ENCODE peak calls at places on chromosomes 4 and X, in five cellular contexts. Q is lower lobe of right lung, B is Caco-2, K is WERI-Rb-1, N is ascending aorta. D is an unnamed sample. For H3K27me3 and H3K36me3, the result is how much of the 10 kb centered on the place peaks cover.

GRCh38 chrX:109270580-109271484 is 211.1 kb downstream of the GUCY2F start:
- DNase-seq in K (no peak), N (no peak), B (no peak), Q (peak), D (no peak)

GRCh38 chr4:155735506-155735905 is 23.3 kb upstream of the GUCY1B1 start:
- DNase-seq in B (no peak), Q (no peak), K (no peak), N (no peak), D (no peak)

GRCh38 chrX:65035451-65035779 is 59.2 kb upstream of the ZC4H2 start:
- DNase-seq in K (no peak), Q (no peak), B (peak), N (no peak), D (peak)

GRCh38 chr4:107721436-107722090 is 1.5 kb upstream of the PAPSS1 start:
- DNase-seq in N (no peak), K (no peak), B (no peak), Q (no peak), D (peak)

GRCh38 chrX:11427082-11428033 is 134.1 kb downstream of the AMELX start:
- DNase-seq in B (no peak), Q (peak), K (peak), N (no peak), D (peak)

GRCh38 chr4:152655272-152656129 is 24.3 kb downstream of the TMEM154 start:
- DNase-seq in N (no peak), K (no peak), Q (no peak), B (no peak), D (no peak)

GRCh38 chrX:68488657-68489056 is 10.2 kb upstream of the YIPF6 start:
- DNase-seq in Q (no peak), K (no peak), B (peak), N (no peak), D (no peak)

GRCh38 chr4:140237616-140238352 is 83.8 kb upstream of the MAML3 start:
- DNase-seq in B (no peak), Q (peak), K (peak), N (peak), D (peak)

GRCh38 chrX:19137064-19137463 is 14.8 kb upstream of the ADGRG2 start:
- DNase-seq in K (no peak), B (no peak), N (no peak), Q (no peak), D (no peak)

GRCh38 chr4:52192697-52193096 is 141.6 kb downstream of the SPATA18 start:
- DNase-seq in B (no peak), N (no peak), Q (no peak), K (no peak), D (no peak)

GRCh38 chr4:122661661-122662160 is 40.8 kb upstream of the IL21 start:
- DNase-seq in B (no peak), N (no peak), K (no peak), Q (no peak), D (no peak)

GRCh38 chr4:169116270-169116901 is 106.3 kb upstream of the CBR4 start:
- DNase-seq in K (no peak), B (no peak), N (no peak), Q (peak), D (no peak)

GRCh38 chrX:360496-361150 is 26.1 kb downstream of the PPP2R3B start:
- DNase-seq in B (no peak), Q (no peak), K (no peak), N (no peak), D (no peak)

GRCh38 chrX:8897259-8897658 is 96.1 kb upstream of the FAM9A start:
- DNase-seq in N (no peak), Q (no peak), K (no peak), B (no peak), D (no peak)

GRCh38 chr4:114654607-114655006 is 56.0 kb downstream of the UGT8 start:
- DNase-seq in K (no peak), B (peak), Q (no peak), N (no peak), D (no peak)

GRCh38 chrX:39883664-39884063 is 214.1 kb downstream of the BCOR start:
- DNase-seq in B (no peak), Q (no peak), K (no peak), N (no peak), D (no peak)

GRCh38 chrX:19765628-19766027 is 121.8 kb downstream of the SH3KBP1 start:
- DNase-seq in Q (no peak), N (no peak), B (no peak), K (no peak), D (no peak)

GRCh38 chrX:44433556-44433955 is 90.1 kb upstream of the EFHC2 start:
- DNase-seq in K (no peak), B (no peak), N (no peak), Q (no peak), D (no peak)

GRCh38 chr4:148355442-148356123 is 86.6 kb downstream of the NR3C2 start:
- DNase-seq in N (no peak), B (no peak), Q (no peak), K (no peak), D (no peak)

GRCh38 chrX:39002466-39002865 is 201.2 kb downstream of the MID1IP1 start:
- DNase-seq in N (no peak), K (no peak), Q (no peak), B (no peak), D (no peak)

GRCh38 chrX:74220277-74220676 is 83.7 kb upstream of the ZCCHC13 start:
- DNase-seq in K (no peak), B (no peak), Q (no peak), N (no peak), D (no peak)

GRCh38 chrX:15310117-15310516 is 5.3 kb downstream of the ASB11 start:
- DNase-seq in N (no peak), Q (no peak), B (no peak), K (no peak), D (no peak)

GRCh38 chr4:16896871-16897270 is 1.6 kb downstream of the LDB2 start:
- DNase-seq in Q (no peak), K (no peak), B (no peak), N (no peak), D (no peak)

GRCh38 chr4:81676552-81676951 is 204.8 kb upstream of the RASGEF1B start:
- DNase-seq in N (no peak), Q (no peak), B (no peak), K (no peak), D (no peak)

GRCh38 chrX:123665197-123665596 is 67.7 kb downstream of the THOC2 start:
- DNase-seq in B (peak), K (no peak), Q (no peak), N (no peak), D (no peak)

GRCh38 chrX:24999501-24999900 is 16.3 kb downstream of the ARX start:
- DNase-seq in K (no peak), B (no peak), Q (no peak), N (no peak), D (peak)

GRCh38 chrX:19579485-19579884 is 64.2 kb upstream of the MAP3K15 start:
- DNase-seq in B (no peak), N (no peak), Q (no peak), K (no peak), D (no peak)

GRCh38 chr4:22458112-22458511 is 57.8 kb downstream of the ADGRA3 start:
- DNase-seq in N (no peak), K (peak), Q (no peak), B (no peak), D (no peak)

GRCh38 chr4:153792007-153792892 is 3.4 kb upstream of the SFRP2 start:
- DNase-seq in N (no peak), Q (peak), K (peak), B (no peak), D (peak)

GRCh38 chr4:182453830-182454229 is 210.6 kb downstream of the TENM3 start:
- DNase-seq in K (no peak), Q (no peak), N (no peak), B (no peak), D (no peak)

GRCh38 chrX:22088326-22088725 is 56.2 kb downstream of the PHEX start:
- DNase-seq in B (no peak), K (no peak), N (no peak), Q (no peak), D (no peak)

GRCh38 chr4:75612306-75612705 is 18.0 kb downstream of the CDKL2 start:
- DNase-seq in N (no peak), K (no peak), Q (no peak), B (no peak), D (no peak)

DNA sequence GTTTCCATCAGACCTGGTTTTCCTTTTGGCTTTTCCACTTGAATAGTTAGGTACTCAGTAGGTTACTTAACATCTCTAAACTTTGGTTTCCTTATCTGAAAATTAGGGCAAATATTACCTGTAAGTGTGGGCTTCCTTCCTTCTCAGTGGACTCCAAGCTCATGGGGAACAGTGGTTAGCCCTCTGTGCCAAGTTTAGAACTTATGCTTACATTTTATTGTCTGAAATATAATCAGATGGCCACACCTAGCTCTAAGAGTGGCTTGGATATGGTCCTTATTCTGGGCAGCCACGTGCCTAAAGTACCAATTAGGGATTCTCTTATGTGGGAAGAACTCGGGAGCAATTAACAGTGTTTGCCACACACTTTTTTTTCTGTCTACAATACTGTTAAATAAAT is 133.9 kb downstream of the UCHL1 start:
- DNase-seq in N (no peak), B (no peak), Q (no peak), K (no peak), D (no peak)
- H3K4me3 ChIP-seq in N (no peak), B (no peak), Q (no peak), K (no peak), D (no peak)

GRCh38 chr4:186296481-186296880 is 30.5 kb downstream of the F11 start:
- DNase-seq in K (no peak), N (no peak), B (no peak), Q (no peak), D (no peak)

GRCh38 chr4:186294160-186294559 is 28.2 kb downstream of the F11 start:
- DNase-seq in N (no peak), K (no peak), Q (no peak), B (no peak), D (no peak)

GRCh38 chr4:186297013-186297645 is 31.1 kb downstream of the F11 start:
- DNase-seq in Q (no peak), B (peak), N (no peak), K (no peak), D (peak)

DNA sequence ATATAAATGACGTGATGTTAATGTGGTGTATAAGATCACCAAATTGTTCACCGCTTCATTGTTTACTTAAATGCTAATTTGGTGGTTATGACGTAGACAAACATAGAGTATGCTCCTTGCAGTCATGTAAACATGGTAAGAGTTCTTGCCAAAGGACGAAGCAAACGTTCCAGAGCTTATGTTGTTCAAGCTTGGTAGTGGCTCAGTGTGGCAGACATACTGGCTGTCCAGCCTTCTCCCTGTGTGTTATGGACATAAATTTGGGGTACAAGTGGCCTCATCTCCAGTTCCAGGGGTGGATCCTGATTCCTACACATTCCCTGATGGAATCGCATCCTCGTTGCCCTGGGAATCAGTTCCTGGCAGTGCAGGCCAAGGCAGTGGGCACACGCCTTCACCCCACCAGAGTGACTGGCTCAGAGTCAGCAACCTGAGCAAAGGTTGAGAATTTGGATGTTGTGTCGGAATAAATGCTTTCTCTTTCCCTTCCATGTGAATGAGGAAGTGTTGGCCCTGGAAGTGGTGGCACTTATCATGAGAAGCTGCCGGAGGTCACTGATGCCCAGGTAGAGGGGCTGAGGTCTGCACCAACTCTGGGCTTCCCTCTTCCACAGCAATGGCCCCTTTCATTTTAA is 25.4 kb downstream of the F11 start:
- DNase-seq in K (no peak), N (no peak), B (no peak), Q (no peak), D (no peak)
- H3K27me3 ChIP-seq in K (half or more), N (under half), B (under half), Q (under half), D (under half)

DNA sequence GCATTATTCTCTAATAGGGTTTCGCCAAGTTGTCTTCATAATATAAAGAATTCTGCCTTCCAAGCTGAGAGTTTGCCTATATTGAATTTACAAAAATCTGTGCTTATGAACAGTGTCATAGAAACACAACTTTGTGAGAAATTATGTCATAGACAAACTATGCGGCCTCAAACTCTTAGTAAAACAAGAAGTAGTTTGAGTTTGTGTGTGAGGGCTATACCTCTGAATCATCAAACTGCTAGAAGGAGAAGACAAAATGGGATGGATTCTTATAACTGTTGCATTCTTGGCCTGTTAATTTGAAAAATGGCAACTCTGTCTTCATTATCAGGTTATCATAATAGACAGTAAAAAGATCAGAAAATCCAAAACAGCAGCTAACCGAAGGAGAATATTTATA is 46.1 kb upstream of the NAP1L5 start:
- DNase-seq in N (no peak), K (no peak), B (no peak), Q (no peak), D (no peak)
- H3K36me3 ChIP-seq in N (under half), K (under half), B (under half), Q (half or more), D (under half)

DNA sequence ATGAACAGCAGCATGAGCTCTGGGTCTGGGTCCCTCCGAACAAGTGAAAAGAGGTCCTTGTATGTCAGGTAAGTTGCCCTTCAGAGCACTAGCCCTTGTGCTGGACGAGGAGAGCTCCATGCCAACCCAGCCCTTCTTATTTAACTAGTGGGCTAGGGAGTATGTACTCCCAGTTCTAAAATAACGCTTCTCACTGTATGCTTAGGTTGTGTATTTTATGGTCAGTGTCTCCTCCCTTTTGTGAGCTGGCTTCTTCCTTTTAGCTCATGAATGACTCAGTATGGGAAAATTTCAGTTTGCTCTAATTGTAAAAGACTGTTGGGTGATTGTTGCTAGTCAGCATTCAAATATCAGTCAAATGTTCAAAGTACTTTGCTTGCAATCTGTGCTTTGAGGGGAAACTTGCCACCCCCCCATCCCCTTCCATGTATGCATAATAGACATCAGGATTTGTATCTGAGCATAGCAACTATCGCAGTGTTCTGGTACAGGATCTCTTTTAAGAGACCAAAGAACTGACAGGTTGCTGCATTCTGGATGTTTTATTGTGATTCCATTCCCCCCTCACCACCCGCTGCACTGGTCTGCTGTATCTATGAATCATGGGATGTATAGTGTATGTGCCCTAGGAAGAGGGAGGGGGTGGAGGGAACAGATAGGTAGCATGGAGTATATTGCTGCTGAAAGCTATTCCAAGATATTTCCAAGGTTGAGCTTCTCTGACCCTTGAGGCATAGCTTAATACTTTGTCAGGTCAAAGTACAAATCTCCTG is 34.7 kb downstream of the DLG3 start:
- DNase-seq in K (no peak), B (no peak), N (no peak), Q (no peak), D (no peak)
- H3K4me3 ChIP-seq in K (no peak), B (no peak), N (no peak), Q (no peak), D (no peak)

GRCh38 chr4:794911-795725 is 30.8 kb downstream of the CPLX1 start:
- DNase-seq in B (no peak), K (peak), N (no peak), Q (peak), D (peak)

GRCh38 chr4:793941-794621 is 31.8 kb downstream of the CPLX1 start:
- DNase-seq in Q (peak), N (no peak), K (peak), B (no peak), D (peak)

GRCh38 chr4:795726-796119 is 30.2 kb downstream of the CPLX1 start:
- DNase-seq in B (no peak), Q (peak), K (no peak), N (no peak), D (peak)

GRCh38 chr4:797066-797465 is 28.9 kb downstream of the CPLX1 start:
- DNase-seq in K (no peak), Q (peak), B (no peak), N (no peak), D (no peak)

DNA sequence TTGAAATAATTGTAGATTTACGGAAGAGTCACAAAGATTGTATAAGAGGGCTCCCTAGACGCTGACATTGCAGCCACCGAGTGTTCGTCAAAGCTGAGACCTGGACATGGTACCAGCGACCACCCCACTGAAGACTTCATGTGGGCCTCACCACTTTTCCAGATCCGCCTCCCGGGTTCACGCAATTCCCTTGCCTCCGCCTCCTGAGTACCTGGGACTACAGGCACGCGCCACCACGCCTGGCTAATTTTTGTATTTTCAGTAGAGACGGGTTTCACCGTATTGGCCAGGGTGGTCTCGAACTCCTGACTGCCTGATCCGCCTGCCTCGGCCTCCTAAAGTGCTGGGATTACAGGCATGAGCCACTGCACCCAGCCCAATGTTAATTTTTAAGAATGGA is 29.7 kb downstream of the CPLX1 start:
- DNase-seq in B (no peak), Q (peak), K (no peak), N (no peak), D (no peak)
- H3K27me3 ChIP-seq in B (under half), Q (half or more), K (under half), N (under half), D (under half)

GRCh38 chrX:45748443-45748842 is 547.8 kb upstream of the DIPK2B start:
- DNase-seq in K (no peak), Q (no peak), B (no peak), N (no peak), D (no peak)

GRCh38 chrX:45747905-45748304 is 547.2 kb upstream of the DIPK2B start:
- DNase-seq in Q (no peak), B (no peak), N (no peak), K (no peak), D (no peak)

GRCh38 chrX:45751156-45751555 is 550.5 kb upstream of the DIPK2B start:
- DNase-seq in Q (no peak), K (no peak), B (no peak), N (no peak), D (no peak)

GRCh38 chrX:45749375-45749774 is 548.7 kb upstream of the DIPK2B start:
- DNase-seq in Q (no peak), N (no peak), B (no peak), K (no peak), D (no peak)

DNA sequence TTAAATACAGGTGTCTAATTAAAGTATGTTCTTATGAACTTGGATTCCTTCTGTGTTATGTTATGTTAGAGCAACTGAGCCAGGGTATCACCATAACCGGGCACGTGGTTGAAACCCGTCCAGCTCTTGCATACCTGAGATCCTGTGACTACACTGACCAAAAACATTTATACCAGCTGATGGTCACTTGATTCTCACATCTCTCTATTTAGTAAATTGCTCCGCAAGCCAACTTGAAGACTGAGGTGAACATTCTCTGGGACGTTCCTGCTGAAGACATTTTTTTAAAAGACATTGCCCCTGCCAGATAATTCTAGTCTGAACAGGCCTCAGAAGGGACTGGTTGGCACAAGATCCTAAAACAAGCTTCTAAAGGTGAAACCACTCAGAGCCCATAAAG is 550.0 kb upstream of the DIPK2B start:
- DNase-seq in Q (no peak), B (no peak), N (no peak), K (no peak), D (no peak)
- H3K36me3 ChIP-seq in Q (under half), B (under half), N (under half), K (under half), D (under half)

DNA sequence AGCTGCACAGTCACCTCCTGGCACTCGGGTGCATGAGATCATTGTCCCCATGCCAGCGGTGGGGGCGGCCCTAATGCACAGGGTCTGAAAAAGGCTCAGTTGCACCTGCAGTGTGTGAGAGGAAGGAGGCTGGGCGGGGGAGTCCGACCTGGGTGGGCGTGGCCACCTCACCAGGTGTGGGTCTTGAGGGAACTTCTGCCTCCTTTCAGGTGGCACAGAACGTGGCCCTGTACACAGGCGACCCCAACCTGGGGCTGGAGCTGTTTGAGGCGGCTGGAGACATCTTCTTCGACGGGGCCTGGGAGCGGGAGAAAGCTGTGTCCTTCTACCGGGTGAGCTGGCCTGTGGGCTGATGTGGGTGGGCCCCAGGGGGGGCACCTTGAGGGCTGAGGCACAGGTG is 34.3 kb upstream of the HTRA3 start:
- DNase-seq in Q (no peak), N (no peak), B (no peak), K (no peak), D (no peak)
- H3K4me3 ChIP-seq in Q (no peak), N (no peak), B (no peak), K (no peak), D (no peak)